ENCODE peak calls at places on chromosome 12, in four cellular contexts. K is nephron progenitor cell, U is right lobe of liver, N is neural crest cell. R is an unnamed sample.

GRCh38 chr12:13981296-13981962 is at the start of gene GRIN2B:
- DNase-seq in K (peak), U (no peak), N (peak), R (no peak)

GRCh38 chr12:46357438-46358324 is 14.9 kb downstream of the SLC38A2 start:
- DNase-seq in K (no peak), U (no peak), N (no peak), R (no peak)

GRCh38 chr12:15700595-15700994 is 88.6 kb downstream of the EPS8 start:
- DNase-seq in K (no peak), U (no peak), N (no peak), R (no peak)

GRCh38 chr12:121811434-121812319 is 7.9 kb downstream of the SETD1B start:
- DNase-seq in K (peak), U (peak), N (peak), R (peak)

GRCh38 chr12:13487326-13487725 is 290.8 kb downstream of the EMP1 start:
- DNase-seq in K (no peak), U (no peak), N (no peak), R (no peak)

GRCh38 chr12:56071648-56072047 is 8.3 kb upstream of the ERBB3 start:
- DNase-seq in K (no peak), U (no peak), N (no peak), R (no peak)

GRCh38 chr12:124881123-124881522 is 17.5 kb upstream of the SCARB1 start:
- DNase-seq in K (peak), U (no peak), N (no peak), R (no peak)

GRCh38 chr12:107091989-107092641 is 1.2 kb downstream of the CRY1 start:
- DNase-seq in K (peak), U (no peak), N (peak), R (peak)

GRCh38 chr12:25796523-25797000 is 161.9 kb upstream of the RASSF8 start:
- DNase-seq in K (no peak), U (no peak), N (no peak), R (no peak)

GRCh38 chr12:107779077-107779840 is 4.8 kb downstream of the ASCL4 start:
- DNase-seq in K (no peak), U (no peak), N (no peak), R (no peak)

GRCh38 chr12:728781-729180 is 23.6 kb upstream of the WNK1 start:
- DNase-seq in K (no peak), U (no peak), N (no peak), R (no peak)

GRCh38 chr12:53714004-53714403 is 13.2 kb downstream of the CALCOCO1 start:
- DNase-seq in K (no peak), U (no peak), N (no peak), R (no peak)

GRCh38 chr12:42691991-42692557 is 102.5 kb upstream of the PRICKLE1 start:
- DNase-seq in K (no peak), U (no peak), N (no peak), R (no peak)

GRCh38 chr12:52249041-52249461 is 16.0 kb downstream of the KRT7 start:
- DNase-seq in K (no peak), U (peak), N (no peak), R (no peak)

GRCh38 chr12:106123551-106123991 is 15.2 kb downstream of the NUAK1 start:
- DNase-seq in K (no peak), U (no peak), N (no peak), R (no peak)

GRCh38 chr12:114684098-114684869 is at the start of gene TBX3:
- DNase-seq in K (peak), U (peak), N (peak), R (peak)

R was measured in neuronal stem cell.